ENCODE peak calls at places on chromosomes 1 and 21, in six cellular contexts. One of them, this sample, is unnamed.

GRCh38 chr1:242692988-242693387 is 168.5 kb upstream of the PLD5 start:
- DNase-seq in endothelial cell: no peak
- DNase-seq in fibroblast of pulmonary artery: no peak
- DNase-seq in ovary: no peak
- DNase-seq in CD4-positive, alpha-beta T cell: no peak
- DNase-seq in left lung: no peak
- DNase-seq in this sample: no peak

GRCh38 chr1:89939693-89940438 is 55.0 kb upstream of the ZNF326 start:
- DNase-seq in fibroblast of pulmonary artery: no peak
- DNase-seq in ovary: no peak
- DNase-seq in endothelial cell: no peak
- DNase-seq in left lung: no peak
- DNase-seq in CD4-positive, alpha-beta T cell: no peak
- DNase-seq in this sample: no peak

GRCh38 chr1:160018900-160019299 is 12.9 kb downstream of the PIGM start:
- DNase-seq in left lung: no peak
- DNase-seq in CD4-positive, alpha-beta T cell: no peak
- DNase-seq in fibroblast of pulmonary artery: peak; percentile 38
- DNase-seq in endothelial cell: no peak
- DNase-seq in ovary: no peak
- DNase-seq in this sample: peak; percentile 54

GRCh38 chr1:90820727-90821126 is 103.6 kb upstream of the BARHL2 start:
- DNase-seq in fibroblast of pulmonary artery: no peak
- DNase-seq in left lung: no peak
- DNase-seq in endothelial cell: no peak
- DNase-seq in ovary: no peak
- DNase-seq in CD4-positive, alpha-beta T cell: no peak
- DNase-seq in this sample: no peak

GRCh38 chr1:100552922-100553321 is 15.0 kb downstream of the GPR88 start:
- DNase-seq in ovary: no peak
- DNase-seq in left lung: no peak
- DNase-seq in fibroblast of pulmonary artery: no peak
- DNase-seq in CD4-positive, alpha-beta T cell: no peak
- DNase-seq in endothelial cell: no peak
- DNase-seq in this sample: no peak

GRCh38 chr1:208466054-208466590 is 221.9 kb upstream of the PLXNA2 start:
- DNase-seq in CD4-positive, alpha-beta T cell: no peak
- DNase-seq in left lung: no peak
- DNase-seq in ovary: no peak
- DNase-seq in endothelial cell: no peak
- DNase-seq in fibroblast of pulmonary artery: no peak
- DNase-seq in this sample: no peak

GRCh38 chr1:3717041-3717714 is 35.1 kb upstream of the CCDC27 start:
- DNase-seq in ovary: no peak
- DNase-seq in left lung: no peak
- DNase-seq in endothelial cell: no peak
- DNase-seq in fibroblast of pulmonary artery: no peak
- DNase-seq in CD4-positive, alpha-beta T cell: no peak
- DNase-seq in this sample: no peak

GRCh38 chr21:33071878-33072306 is 2.0 kb downstream of the OLIG1 start:
- DNase-seq in ovary: no peak
- DNase-seq in left lung: no peak
- DNase-seq in fibroblast of pulmonary artery: peak; percentile 17
- DNase-seq in endothelial cell: peak; percentile 47
- DNase-seq in CD4-positive, alpha-beta T cell: no peak
- DNase-seq in this sample: no peak

GRCh38 chr1:205313681-205314308 is 7.8 kb downstream of the NUAK2 start:
- DNase-seq in fibroblast of pulmonary artery: peak; percentile 84
- DNase-seq in left lung: peak; percentile 75
- DNase-seq in CD4-positive, alpha-beta T cell: no peak
- DNase-seq in endothelial cell: peak; percentile 77
- DNase-seq in ovary: peak; percentile 67
- DNase-seq in this sample: peak; percentile 54

GRCh38 chr1:94926365-94926914 is 470 bp downstream of the CNN3 start:
- DNase-seq in ovary: peak; percentile 83
- DNase-seq in fibroblast of pulmonary artery: peak; percentile 64
- DNase-seq in CD4-positive, alpha-beta T cell: peak; percentile 3
- DNase-seq in left lung: peak; percentile 47
- DNase-seq in endothelial cell: peak; percentile 77
- DNase-seq in this sample: peak; percentile 30

GRCh38 chr1:20948091-20948490 is 161.0 kb upstream of the HP1BP3 start:
- DNase-seq in endothelial cell: no peak
- DNase-seq in fibroblast of pulmonary artery: no peak
- DNase-seq in left lung: no peak
- DNase-seq in ovary: no peak
- DNase-seq in CD4-positive, alpha-beta T cell: no peak
- DNase-seq in this sample: no peak

GRCh38 chr21:41753001-41753725 is 13.7 kb downstream of the RIPK4 start:
- DNase-seq in left lung: no peak
- DNase-seq in ovary: no peak
- DNase-seq in fibroblast of pulmonary artery: no peak
- DNase-seq in CD4-positive, alpha-beta T cell: no peak
- DNase-seq in endothelial cell: no peak
- DNase-seq in this sample: no peak

GRCh38 chr1:206725053-206725963 is 40.6 kb downstream of the MAPKAPK2 start:
- DNase-seq in ovary: no peak
- DNase-seq in fibroblast of pulmonary artery: peak; percentile 69
- DNase-seq in CD4-positive, alpha-beta T cell: peak; percentile 40
- DNase-seq in left lung: no peak
- DNase-seq in endothelial cell: peak; percentile 67
- DNase-seq in this sample: peak; percentile 39

GRCh38 chr21:45513003-45513706 is 29.1 kb downstream of the SLC19A1 start:
- DNase-seq in left lung: peak; percentile 74
- DNase-seq in ovary: peak; percentile 24
- DNase-seq in fibroblast of pulmonary artery: no peak
- DNase-seq in CD4-positive, alpha-beta T cell: no peak
- DNase-seq in endothelial cell: no peak
- DNase-seq in this sample: no peak

GRCh38 chr1:3548156-3548893 is 63.0 kb downstream of the MEGF6 start:
- DNase-seq in CD4-positive, alpha-beta T cell: no peak
- DNase-seq in endothelial cell: no peak
- DNase-seq in left lung: no peak
- DNase-seq in ovary: no peak
- DNase-seq in fibroblast of pulmonary artery: peak; percentile 51
- DNase-seq in this sample: peak; percentile 73

GRCh38 chr1:100893718-100894117 is 924 bp downstream of the EXTL2 start:
- DNase-seq in ovary: no peak
- DNase-seq in endothelial cell: no peak
- DNase-seq in left lung: no peak
- DNase-seq in fibroblast of pulmonary artery: no peak
- DNase-seq in CD4-positive, alpha-beta T cell: no peak
- DNase-seq in this sample: no peak

GRCh38 chr1:32539584-32540571 is 651 bp downstream of the ZBTB8A start:
- DNase-seq in left lung: peak; percentile 33
- DNase-seq in endothelial cell: peak; percentile 52
- DNase-seq in CD4-positive, alpha-beta T cell: no peak
- DNase-seq in ovary: peak; percentile 47
- DNase-seq in fibroblast of pulmonary artery: peak; percentile 35
- DNase-seq in this sample: peak; percentile 9
- TF ChIP-seq CTCF in left lung: no peak
- TF ChIP-seq CTCF in endothelial cell: no peak
- TF ChIP-seq CTCF in CD4-positive, alpha-beta T cell: no peak
- TF ChIP-seq CTCF in ovary: no peak
- TF ChIP-seq CTCF in fibroblast of pulmonary artery: no peak
- TF ChIP-seq CTCF in this sample: no peak

GRCh38 chr1:232952514-232953175 is 2.2 kb downstream of the NTPCR start:
- DNase-seq in CD4-positive, alpha-beta T cell: no peak
- DNase-seq in left lung: no peak
- DNase-seq in endothelial cell: peak; percentile 52
- DNase-seq in fibroblast of pulmonary artery: peak; percentile 55
- DNase-seq in ovary: no peak
- DNase-seq in this sample: peak; percentile 58
- TF ChIP-seq CTCF in CD4-positive, alpha-beta T cell: peak; percentile 52
- TF ChIP-seq CTCF in left lung: peak; percentile 67
- TF ChIP-seq CTCF in endothelial cell: peak; percentile 82
- TF ChIP-seq CTCF in fibroblast of pulmonary artery: peak; percentile 66
- TF ChIP-seq CTCF in ovary: no peak
- TF ChIP-seq CTCF in this sample: peak; percentile 78

DNA sequence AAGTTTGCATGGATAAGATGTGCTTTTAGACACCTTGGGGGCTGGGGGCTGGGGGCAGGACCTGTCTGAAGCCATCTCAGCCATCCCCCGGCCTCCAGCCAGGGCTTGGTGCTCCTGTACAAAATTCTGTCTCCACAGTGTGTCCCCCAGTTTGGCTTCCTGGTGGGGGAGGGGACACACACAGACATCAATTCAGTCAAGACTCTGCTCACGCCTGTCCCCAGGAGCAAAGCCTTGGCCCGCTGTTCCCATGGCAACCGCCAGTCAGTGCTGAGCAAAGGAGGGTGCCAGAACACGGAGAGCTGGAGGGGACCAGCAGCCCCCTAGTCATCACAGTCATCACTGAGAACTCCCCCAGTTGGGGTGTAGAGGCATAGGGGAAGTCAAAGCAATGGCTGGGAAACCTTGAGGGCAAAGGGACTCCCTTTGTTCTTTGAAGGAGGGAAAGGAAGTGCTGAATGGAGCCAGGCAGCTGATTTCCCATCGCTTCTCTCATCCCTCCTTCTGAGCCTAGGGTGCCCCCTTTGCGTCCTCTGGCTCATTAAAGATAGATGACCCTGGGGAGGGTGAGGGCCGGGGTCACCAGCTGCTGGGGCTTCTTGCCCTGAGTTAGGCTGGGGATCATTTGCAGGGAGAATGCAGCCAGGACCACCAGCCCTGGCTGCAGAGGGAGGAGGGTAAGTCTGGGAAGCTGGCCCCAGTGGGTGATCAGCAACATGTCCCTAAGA is 134.9 kb upstream of the IPO9 start:
- DNase-seq in fibroblast of pulmonary artery: no peak
- DNase-seq in endothelial cell: no peak
- DNase-seq in left lung: no peak
- DNase-seq in CD4-positive, alpha-beta T cell: no peak
- DNase-seq in ovary: no peak
- DNase-seq in this sample: no peak
- TF ChIP-seq CTCF in fibroblast of pulmonary artery: no peak
- TF ChIP-seq CTCF in endothelial cell: no peak
- TF ChIP-seq CTCF in left lung: no peak
- TF ChIP-seq CTCF in CD4-positive, alpha-beta T cell: no peak
- TF ChIP-seq CTCF in ovary: no peak
- TF ChIP-seq CTCF in this sample: no peak

GRCh38 chr1:46005594-46005993 is 126.8 kb downstream of the PIK3R3 start:
- DNase-seq in ovary: no peak
- DNase-seq in fibroblast of pulmonary artery: no peak
- DNase-seq in left lung: no peak
- DNase-seq in endothelial cell: no peak
- DNase-seq in CD4-positive, alpha-beta T cell: no peak
- DNase-seq in this sample: no peak

GRCh38 chr1:46004491-46004890 is 127.9 kb downstream of the PIK3R3 start:
- DNase-seq in left lung: no peak
- DNase-seq in ovary: no peak
- DNase-seq in endothelial cell: no peak
- DNase-seq in CD4-positive, alpha-beta T cell: no peak
- DNase-seq in fibroblast of pulmonary artery: no peak
- DNase-seq in this sample: no peak

GRCh38 chr1:46010611-46011010 is 121.8 kb downstream of the PIK3R3 start:
- DNase-seq in left lung: no peak
- DNase-seq in fibroblast of pulmonary artery: no peak
- DNase-seq in ovary: no peak
- DNase-seq in CD4-positive, alpha-beta T cell: no peak
- DNase-seq in endothelial cell: no peak
- DNase-seq in this sample: no peak

GRCh38 chr1:46011121-46011695 is 121.2 kb downstream of the PIK3R3 start:
- DNase-seq in endothelial cell: no peak
- DNase-seq in ovary: no peak
- DNase-seq in CD4-positive, alpha-beta T cell: no peak
- DNase-seq in left lung: no peak
- DNase-seq in fibroblast of pulmonary artery: no peak
- DNase-seq in this sample: no peak

DNA sequence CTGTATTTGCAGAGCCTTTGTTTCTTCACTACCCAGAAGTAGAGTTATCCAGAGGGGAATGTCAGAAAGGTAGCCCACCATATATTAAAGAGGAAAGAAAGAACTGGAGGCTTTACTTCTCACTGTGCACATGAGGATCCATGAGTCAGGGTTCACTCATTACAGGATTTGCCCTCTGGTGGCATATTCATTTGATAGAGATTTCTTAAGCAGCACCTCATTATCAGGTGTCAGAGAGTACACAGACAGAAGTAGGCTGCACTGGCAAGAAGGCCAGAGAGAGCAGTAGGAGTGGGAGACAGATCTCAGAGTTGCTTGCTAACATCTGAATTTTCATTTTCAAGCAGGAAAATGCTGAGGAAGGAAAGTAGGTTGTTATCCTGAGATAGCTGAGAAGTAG is 123.8 kb downstream of the PIK3R3 start:
- DNase-seq in endothelial cell: no peak
- DNase-seq in fibroblast of pulmonary artery: no peak
- DNase-seq in left lung: no peak
- DNase-seq in CD4-positive, alpha-beta T cell: no peak
- DNase-seq in ovary: no peak
- DNase-seq in this sample: no peak
- TF ChIP-seq CTCF in endothelial cell: no peak
- TF ChIP-seq CTCF in fibroblast of pulmonary artery: no peak
- TF ChIP-seq CTCF in left lung: no peak
- TF ChIP-seq CTCF in CD4-positive, alpha-beta T cell: no peak
- TF ChIP-seq CTCF in ovary: no peak
- TF ChIP-seq CTCF in this sample: peak; percentile 27

GRCh38 chr1:53137729-53138128 is 4.7 kb downstream of the SLC1A7 start:
- DNase-seq in endothelial cell: no peak
- DNase-seq in fibroblast of pulmonary artery: no peak
- DNase-seq in left lung: no peak
- DNase-seq in CD4-positive, alpha-beta T cell: no peak
- DNase-seq in ovary: no peak
- DNase-seq in this sample: no peak
- TF ChIP-seq CTCF in endothelial cell: no peak
- TF ChIP-seq CTCF in fibroblast of pulmonary artery: no peak
- TF ChIP-seq CTCF in left lung: no peak
- TF ChIP-seq CTCF in CD4-positive, alpha-beta T cell: no peak
- TF ChIP-seq CTCF in ovary: no peak
- TF ChIP-seq CTCF in this sample: peak; percentile 39

DNA sequence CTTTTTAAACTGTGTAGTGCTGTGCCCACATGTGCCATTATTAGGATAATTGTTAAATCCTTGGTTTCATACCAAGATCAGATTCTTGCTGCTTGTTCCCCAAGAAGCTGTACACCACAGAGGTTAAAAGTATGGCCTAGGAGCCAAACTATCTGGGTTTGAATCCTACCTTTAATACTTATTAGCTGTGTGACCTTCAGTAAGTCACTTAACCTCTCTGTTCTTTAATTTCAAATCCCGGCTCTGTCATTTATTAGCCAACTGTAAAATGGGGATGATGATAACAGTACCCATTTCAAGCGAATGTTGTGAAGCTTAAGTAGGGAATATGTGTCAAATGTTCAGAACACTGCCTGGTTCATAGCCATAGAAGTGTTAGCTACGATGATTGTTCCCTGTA is 32.6 kb downstream of the NKAIN1 start:
- DNase-seq in left lung: no peak
- DNase-seq in ovary: no peak
- DNase-seq in fibroblast of pulmonary artery: no peak
- DNase-seq in endothelial cell: no peak
- DNase-seq in CD4-positive, alpha-beta T cell: no peak
- DNase-seq in this sample: no peak
- TF ChIP-seq CTCF in left lung: no peak
- TF ChIP-seq CTCF in ovary: no peak
- TF ChIP-seq CTCF in fibroblast of pulmonary artery: no peak
- TF ChIP-seq CTCF in endothelial cell: no peak
- TF ChIP-seq CTCF in CD4-positive, alpha-beta T cell: no peak
- TF ChIP-seq CTCF in this sample: no peak

DNA sequence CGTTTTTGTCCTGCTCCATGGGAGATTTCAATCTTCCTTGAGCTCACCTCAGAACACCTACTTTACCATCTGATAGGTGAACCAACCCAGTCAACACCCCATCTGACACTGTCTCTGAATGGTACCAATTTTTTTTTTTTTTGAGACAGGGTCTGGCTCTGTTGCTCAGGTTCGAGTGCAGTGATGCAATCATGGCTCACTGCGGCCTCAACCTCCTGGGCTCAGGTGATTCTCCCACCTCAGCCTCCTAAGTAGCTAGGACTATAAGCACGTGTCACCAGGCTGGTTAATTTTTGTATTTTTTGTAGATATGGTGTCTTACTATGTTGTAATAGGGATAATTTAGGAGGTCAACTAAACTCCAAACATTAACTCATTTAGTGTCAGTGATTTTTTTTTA is 36.3 kb downstream of the SPRTN start:
- DNase-seq in CD4-positive, alpha-beta T cell: no peak
- DNase-seq in fibroblast of pulmonary artery: no peak
- DNase-seq in left lung: no peak
- DNase-seq in ovary: no peak
- DNase-seq in endothelial cell: no peak
- DNase-seq in this sample: no peak
- TF ChIP-seq CTCF in CD4-positive, alpha-beta T cell: no peak
- TF ChIP-seq CTCF in fibroblast of pulmonary artery: no peak
- TF ChIP-seq CTCF in left lung: no peak
- TF ChIP-seq CTCF in ovary: no peak
- TF ChIP-seq CTCF in endothelial cell: no peak
- TF ChIP-seq CTCF in this sample: no peak